ENCODE peak calls at places on chromosomes 16 and 17, in four cellular contexts. J is left lobe of liver, E is kidney tubule cell, O is body of pancreas. W is an unnamed sample.

GRCh38 chr16:794091-794842 is 5.8 kb downstream of the CHTF18 start:
- DNase-seq in E (no peak), J (no peak), O (no peak), W (no peak)

GRCh38 chr16:89140981-89141883 is 30.3 kb upstream of the CDH15 start:
- DNase-seq in E (no peak), J (no peak), O (no peak), W (no peak)

GRCh38 chr16:85651822-85652430 is 36.8 kb downstream of the GINS2 start:
- DNase-seq in E (no peak), O (peak; percentile 54), J (no peak), W (no peak)

GRCh38 chr17:83175551-83176271 is 96.3 kb downstream of the METRNL start:
- DNase-seq in E (no peak), J (no peak), O (no peak), W (no peak)

GRCh38 chr17:34816806-34817205 is 144.5 kb downstream of the CCT6B start:
- DNase-seq in O (no peak), J (no peak), E (no peak), W (no peak)

GRCh38 chr17:57277923-57278604 is 21.7 kb downstream of the MSI2 start:
- DNase-seq in J (no peak), E (no peak), O (no peak), W (no peak)

GRCh38 chr17:81057079-81057730 is 22.3 kb downstream of the BAIAP2 start:
- DNase-seq in J (no peak), E (peak; percentile 45), O (no peak), W (no peak)

GRCh38 chr17:78442648-78443128 is 64.2 kb downstream of the PGS1 start:
- DNase-seq in E (no peak), J (peak; percentile 65), O (peak; percentile 28), W (no peak)

GRCh38 chr16:2784536-2785100 is 2.7 kb downstream of the PRSS33 start:
- DNase-seq in E (no peak), J (no peak), O (no peak), W (no peak)

W was measured in stimulated activated CD4-positive, alpha-beta T cell treated with anti-CD3 and anti-CD28 coated beads, TNF-alpha, amount 100 ng/mL, for 4 hours.